ENCODE peak calls at places on chromosomes 1 and 21, in seven cellular contexts. H is cardiac fibroblast, G is thyroid gland, W is psoas muscle, R is Peyer's patch, T is kidney, F is AG09319. C is an unnamed sample.

GRCh38 chr1:116318897-116319296 is 54.1 kb upstream of the ATP1A1 start:
- DNase-seq in H (peak; percentile 13), G (no peak), W (no peak), R (no peak), T (no peak), F (no peak), C (no peak)

GRCh38 chr1:29708818-29709710 is 472.7 kb downstream of the PTPRU start:
- DNase-seq in H (peak; percentile 61), G (no peak), W (no peak), R (peak; percentile 34), T (no peak), F (peak; percentile 79), C (no peak)

GRCh38 chr21:37848721-37849490 is 67.4 kb downstream of the KCNJ6 start:
- DNase-seq in H (peak; percentile 49), G (no peak), W (no peak), R (no peak), T (no peak), F (no peak), C (no peak)

GRCh38 chr1:14300991-14301703 is 297.3 kb upstream of the KAZN start:
- DNase-seq in H (peak; percentile 83), G (no peak), W (peak; percentile 61), R (peak; percentile 51), T (no peak), F (no peak), C (no peak)

GRCh38 chr1:178172939-178173338 is 79.0 kb downstream of the RASAL2 start:
- DNase-seq in H (peak; percentile 54), G (no peak), W (no peak), R (no peak), T (no peak), F (no peak), C (no peak)

GRCh38 chr1:93471911-93472310 is 24.0 kb downstream of the FNBP1L start:
- DNase-seq in H (peak; percentile 56), G (no peak), W (no peak), R (no peak), T (no peak), F (peak; percentile 3), C (no peak)

GRCh38 chr1:110872745-110873435 is at the start of gene CD53:
- DNase-seq in H (no peak), G (no peak), W (no peak), R (peak; percentile 85), T (no peak), F (no peak), C (no peak)

GRCh38 chr1:226600254-226600653 is 51.7 kb downstream of the STUM start:
- DNase-seq in H (no peak), G (no peak), W (no peak), R (no peak), T (peak; percentile 65), F (no peak), C (no peak)

GRCh38 chr1:209808059-209808494 is 2.1 kb upstream of the IRF6 start:
- DNase-seq in H (peak; percentile 94), G (peak; percentile 80), W (no peak), R (peak; percentile 87), T (peak; percentile 80), F (peak; percentile 52), C (no peak)

GRCh38 chr1:24545673-24546072 is 10.2 kb upstream of the NCMAP start:
- DNase-seq in H (no peak), G (no peak), W (no peak), R (no peak), T (no peak), F (no peak), C (no peak)

GRCh38 chr1:39086386-39087108 is 60.4 kb downstream of the NDUFS5 start:
- DNase-seq in H (no peak), G (no peak), W (no peak), R (no peak), T (no peak), F (no peak), C (no peak)

GRCh38 chr1:191913234-191913948 is 244.9 kb upstream of the RGS18 start:
- DNase-seq in H (no peak), G (no peak), W (no peak), R (no peak), T (no peak), F (no peak), C (no peak)

GRCh38 chr1:75501565-75501964 is 109.3 kb downstream of the SLC44A5 start:
- DNase-seq in H (no peak), G (no peak), W (no peak), R (no peak), T (no peak), F (no peak), C (no peak)

GRCh38 chr21:46603228-46603627 is 1.7 kb downstream of the S100B start:
- DNase-seq in H (no peak), G (no peak), W (no peak), R (no peak), T (no peak), F (no peak), C (no peak)

GRCh38 chr1:1083181-1084027 is 9.3 kb upstream of the RNF223 start:
- DNase-seq in H (no peak), G (no peak), W (peak; percentile 36), R (no peak), T (peak; percentile 76), F (no peak), C (no peak)

GRCh38 chr1:218443255-218443654 is 98.1 kb downstream of the TGFB2 start:
- DNase-seq in H (no peak), G (no peak), W (no peak), R (no peak), T (no peak), F (no peak), C (no peak)

GRCh38 chr1:222263791-222264190 is 284.1 kb downstream of the HHIPL2 start:
- DNase-seq in H (no peak), G (no peak), W (no peak), R (no peak), T (no peak), F (no peak), C (no peak)

GRCh38 chr1:228995229-228995628 is 259.9 kb downstream of the RHOU start:
- DNase-seq in H (no peak), G (no peak), W (no peak), R (no peak), T (no peak), F (no peak), C (no peak)

GRCh38 chr1:12245116-12245515 is 15.3 kb downstream of the VPS13D start:
- DNase-seq in H (peak; percentile 57), G (no peak), W (no peak), R (no peak), T (no peak), F (no peak), C (no peak)

GRCh38 chr1:12244585-12244984 is 14.8 kb downstream of the VPS13D start:
- DNase-seq in H (no peak), G (peak; percentile 15), W (no peak), R (no peak), T (no peak), F (no peak), C (no peak)

GRCh38 chr1:12245733-12246132 is 15.9 kb downstream of the VPS13D start:
- DNase-seq in H (no peak), G (peak; percentile 32), W (no peak), R (no peak), T (no peak), F (no peak), C (no peak)

GRCh38 chr1:12246584-12246983 is 16.8 kb downstream of the VPS13D start:
- DNase-seq in H (no peak), G (no peak), W (peak; percentile 59), R (no peak), T (no peak), F (no peak), C (no peak)

GRCh38 chr1:12244078-12244477 is 14.2 kb downstream of the VPS13D start:
- DNase-seq in H (no peak), G (no peak), W (no peak), R (no peak), T (no peak), F (no peak), C (no peak)
- TF ChIP-seq CTCF in H (peak; percentile 23), G (no peak), W (no peak), R (peak; percentile 37), T (peak; percentile 6), F (no peak), C (peak; percentile 20)

GRCh38 chr1:236394905-236395779 is 1.1 kb downstream of the EDARADD start:
- DNase-seq in H (peak; percentile 18), G (peak; percentile 79), W (no peak), R (peak; percentile 49), T (peak; percentile 81), F (no peak), C (no peak)
- TF ChIP-seq CTCF in H (no peak), G (no peak), W (no peak), R (no peak), T (no peak), F (no peak), C (no peak)

GRCh38 chr1:205827623-205828022 is 14.6 kb upstream of the SLC41A1 start:
- DNase-seq in H (no peak), G (no peak), W (no peak), R (no peak), T (no peak), F (no peak), C (no peak)
- TF ChIP-seq CTCF in H (no peak), G (no peak), W (no peak), R (no peak), T (no peak), F (no peak), C (no peak)

GRCh38 chr1:62746809-62747138 is 37.2 kb upstream of the ATG4C start:
- DNase-seq in H (no peak), G (no peak), W (no peak), R (no peak), T (no peak), F (no peak), C (no peak)
- TF ChIP-seq CTCF in H (no peak), G (no peak), W (no peak), R (no peak), T (no peak), F (no peak), C (no peak)